ENCODE peak calls at places on chromosomes 16 and 17, in four cellular contexts. R, E, M and L are unnamed samples.

GRCh38 chr16:31118223-31119155 is 1.0 kb downstream of the KAT8 start:
- DNase-seq in R (no peak), E (no peak), M (no peak), L (no peak)

GRCh38 chr17:58200024-58200633 is 7.6 kb downstream of the EPX start:
- DNase-seq in R (peak; percentile 76), E (peak; percentile 28), M (no peak), L (peak; percentile 51)

GRCh38 chr16:27315333-27316037 is 1.7 kb downstream of the IL4R start:
- DNase-seq in R (no peak), E (no peak), M (peak; percentile 27), L (no peak)

GRCh38 chr16:57060323-57061083 is 31.9 kb upstream of the CPNE2 start:
- DNase-seq in R (no peak), E (no peak), M (no peak), L (no peak)

GRCh38 chr17:45043268-45043681 is 8.2 kb downstream of the DCAKD start:
- DNase-seq in R (no peak), E (peak; percentile 65), M (peak; percentile 57), L (no peak)

GRCh38 chr17:75238684-75239191 is 22.7 kb downstream of the GGA3 start:
- DNase-seq in R (peak; percentile 79), E (peak; percentile 46), M (no peak), L (peak; percentile 44)

GRCh38 chr17:4956493-4957061 is 5.7 kb downstream of the ENO3 start:
- DNase-seq in R (no peak), E (no peak), M (no peak), L (no peak)

GRCh38 chr16:30546115-30546514 is 11.5 kb upstream of the ZNF747 start:
- DNase-seq in R (no peak), E (no peak), M (no peak), L (no peak)

GRCh38 chr17:30550512-30551273 is 73.5 kb downstream of the GOSR1 start:
- DNase-seq in R (no peak), E (no peak), M (no peak), L (no peak)

GRCh38 chr17:4852504-4853075 is 19.4 kb downstream of the MINK1 start:
- DNase-seq in R (no peak), E (no peak), M (no peak), L (no peak)

GRCh38 chr16:67105881-67106280 is 3.9 kb upstream of the PHAF1 start:
- DNase-seq in R (no peak), E (no peak), M (no peak), L (no peak)

GRCh38 chr16:12800751-12801308 is 2.9 kb downstream of the CPPED1 start:
- DNase-seq in R (peak; percentile 14), E (no peak), M (no peak), L (no peak)

GRCh38 chr16:71869089-71869488 is 14.9 kb downstream of the ZNF821 start:
- DNase-seq in R (no peak), E (no peak), M (no peak), L (no peak)

GRCh38 chr17:9330140-9330902 is 245.3 kb downstream of the STX8 start:
- DNase-seq in R (no peak), E (no peak), M (no peak), L (no peak)

GRCh38 chr16:74297296-74297665 is 667 bp downstream of the PSMD7 start:
- DNase-seq in R (peak; percentile 24), E (no peak), M (no peak), L (no peak)

GRCh38 chr17:77881545-77881944 is 77.0 kb upstream of the TNRC6C start:
- DNase-seq in R (peak; percentile 81), E (no peak), M (peak; percentile 90), L (peak; percentile 80)

GRCh38 chr16:84714028-84714427 is 14.2 kb downstream of the USP10 start:
- DNase-seq in R (no peak), E (no peak), M (no peak), L (no peak)